ENCODE peak calls at places on chromosomes 4 and X, in nine cellular contexts. Y is esophagus muscularis mucosa, K is upper lobe of left lung, G is brain microvascular endothelial cell, M is fibroblast of pulmonary artery, V is Calu3, P is PC-3, E is transverse colon, C is tibial nerve. F is an unnamed sample.
A peak's percentile ranks its signal among the peaks of the same experiment; 100 is the strongest.

GRCh38 chr4:183987987-183988392 is 82.9 kb downstream of the STOX2 start:
- DNase-seq in Y (no peak), K (peak; percentile 88), G (peak; percentile 95), M (peak; percentile 94), V (peak; percentile 63), P (peak; percentile 84), E (peak; percentile 61), C (peak; percentile 58), F (no peak)

GRCh38 chrX:153726286-153727107 is 1.8 kb downstream of the ABCD1 start:
- DNase-seq in Y (peak; percentile 92), K (peak; percentile 81), G (no peak), M (peak; percentile 34), V (peak; percentile 36), P (peak; percentile 31), E (peak; percentile 71), C (peak; percentile 43), F (peak; percentile 42)

GRCh38 chr4:2793578-2793919 is 664 bp downstream of the SH3BP2 start:
- DNase-seq in Y (no peak), K (peak; percentile 56), G (no peak), M (peak; percentile 50), V (no peak), P (peak; percentile 58), E (peak; percentile 54), C (no peak), F (peak; percentile 20)

GRCh38 chr4:186240452-186240847 is 13.1 kb downstream of the KLKB1 start:
- DNase-seq in Y (no peak), K (no peak), G (no peak), M (no peak), V (no peak), P (no peak), E (no peak), C (no peak), F (no peak)

GRCh38 chr4:54525602-54526001 is 132.2 kb upstream of the KIT start:
- DNase-seq in Y (peak; percentile 42), K (no peak), G (peak; percentile 97), M (peak; percentile 96), V (peak; percentile 3), P (peak; percentile 91), E (no peak), C (no peak), F (no peak)

GRCh38 chr4:112952301-112952700 is 97.2 kb upstream of the ANK2 start:
- DNase-seq in Y (no peak), K (no peak), G (no peak), M (no peak), V (no peak), P (no peak), E (no peak), C (no peak), F (no peak)

GRCh38 chr4:124694306-124694705 is 18.2 kb downstream of the ANKRD50 start:
- DNase-seq in Y (no peak), K (no peak), G (no peak), M (no peak), V (no peak), P (no peak), E (no peak), C (no peak), F (no peak)

GRCh38 chr4:173057442-173057841 is 111.2 kb upstream of the GALNT7 start:
- DNase-seq in Y (no peak), K (no peak), G (no peak), M (no peak), V (no peak), P (peak; percentile 37), E (no peak), C (no peak), F (no peak)

GRCh38 chr4:138609943-138610350 is 367.8 kb upstream of the SLC7A11 start:
- DNase-seq in Y (no peak), K (no peak), G (peak; percentile 84), M (peak; percentile 73), V (peak; percentile 0), P (peak; percentile 39), E (no peak), C (no peak), F (no peak)

GRCh38 chr4:24557036-24558022 is 27.0 kb downstream of the DHX15 start:
- DNase-seq in Y (no peak), K (no peak), G (peak; percentile 41), M (no peak), V (no peak), P (peak; percentile 35), E (no peak), C (no peak), F (no peak)
- TF ChIP-seq CTCF in Y (no peak), K (no peak), G (no peak), M (no peak), V (no peak), P (no peak), E (no peak), C (no peak), F (no peak)

GRCh38 chrX:9517062-9517461 is 52.2 kb downstream of the TBL1X start:
- DNase-seq in Y (no peak), K (no peak), G (no peak), M (no peak), V (no peak), P (no peak), E (no peak), C (no peak), F (no peak)

GRCh38 chrX:9518896-9519295 is 54.0 kb downstream of the TBL1X start:
- DNase-seq in Y (no peak), K (no peak), G (no peak), M (no peak), V (no peak), P (no peak), E (no peak), C (no peak), F (no peak)

GRCh38 chrX:9515464-9515863 is 50.6 kb downstream of the TBL1X start:
- DNase-seq in Y (no peak), K (no peak), G (no peak), M (peak; percentile 31), V (no peak), P (no peak), E (no peak), C (no peak), F (no peak)

GRCh38 chrX:9515973-9516538 is 51.2 kb downstream of the TBL1X start:
- DNase-seq in Y (no peak), K (no peak), G (no peak), M (peak; percentile 36), V (no peak), P (no peak), E (no peak), C (no peak), F (no peak)

DNA sequence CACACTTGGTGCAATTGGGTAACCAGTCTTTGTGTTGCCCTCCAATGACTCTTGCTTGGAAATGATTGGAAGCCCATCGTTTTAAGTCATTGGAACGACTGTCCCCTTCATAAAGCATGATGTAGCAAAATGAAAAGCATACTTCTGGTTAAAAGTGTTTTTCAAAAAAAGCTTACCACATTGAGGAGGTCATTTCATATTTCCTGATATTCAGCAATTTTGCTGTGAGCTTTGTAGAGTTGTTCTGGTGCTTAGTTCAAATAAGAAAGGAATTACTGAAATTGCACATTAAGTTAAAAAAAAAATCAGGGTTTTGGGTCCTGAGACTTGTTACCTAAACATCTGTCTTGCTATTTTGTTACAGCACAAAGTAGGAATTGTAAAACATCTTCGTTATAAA is 51.8 kb downstream of the TBL1X start:
- DNase-seq in Y (no peak), K (no peak), G (no peak), M (no peak), V (no peak), P (no peak), E (no peak), C (no peak), F (no peak)
- TF ChIP-seq CTCF in Y (no peak), K (no peak), G (no peak), M (no peak), V (no peak), P (no peak), E (no peak), C (no peak), F (no peak)

GRCh38 chrX:134377537-134377936 is 82.4 kb upstream of the HPRT1 start:
- DNase-seq in Y (no peak), K (no peak), G (peak; percentile 58), M (peak; percentile 67), V (peak; percentile 21), P (peak; percentile 60), E (no peak), C (no peak), F (no peak)
- TF ChIP-seq CTCF in Y (no peak), K (no peak), G (peak; percentile 54), M (peak; percentile 44), V (no peak), P (peak; percentile 67), E (no peak), C (no peak), F (peak; percentile 21)

GRCh38 chrX:427812-428725 is 41.4 kb upstream of the PPP2R3B start:
- DNase-seq in Y (no peak), K (no peak), G (peak; percentile 20), M (peak; percentile 17), V (no peak), P (peak; percentile 24), E (no peak), C (no peak), F (no peak)
- TF ChIP-seq CTCF in Y (no peak), K (no peak), G (peak; percentile 63), M (no peak), V (no peak), P (peak; percentile 36), E (no peak), C (peak; percentile 27), F (no peak)

DNA sequence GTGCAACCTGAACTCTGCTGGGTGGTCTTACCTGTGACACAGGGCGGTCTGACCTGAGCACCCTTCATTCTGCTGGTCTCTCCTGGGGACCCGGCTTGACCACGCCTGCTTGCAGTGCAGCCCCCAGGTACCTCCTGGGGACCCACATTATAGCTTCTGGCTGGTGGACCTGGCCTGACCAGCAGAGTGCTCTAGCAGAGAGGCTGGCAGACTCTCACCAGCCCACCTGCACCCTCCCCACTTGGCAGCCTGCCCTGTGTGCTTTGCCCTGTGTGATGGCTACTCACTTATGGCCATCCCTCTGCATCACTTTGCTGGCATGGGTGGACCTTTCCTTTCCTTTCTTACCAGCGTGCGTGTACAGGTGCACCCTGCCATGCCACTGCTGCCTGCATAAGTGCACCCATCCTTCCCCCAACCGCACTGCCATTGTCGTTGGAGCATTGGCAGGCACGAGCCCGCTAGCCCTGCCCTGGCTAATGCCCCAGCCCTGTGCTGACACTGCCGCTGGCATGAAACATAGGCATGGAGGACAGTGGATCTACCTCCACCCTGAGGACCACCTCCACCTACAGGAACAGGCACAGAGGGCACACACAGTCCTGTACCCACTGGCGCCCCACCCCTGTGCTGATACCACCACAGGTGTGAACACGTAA is 21.5 kb upstream of the H2AZ1 start:
- DNase-seq in Y (no peak), K (no peak), G (no peak), M (no peak), V (no peak), P (no peak), E (no peak), C (no peak), F (no peak)
- TF ChIP-seq CTCF in Y (no peak), K (no peak), G (no peak), M (no peak), V (no peak), P (no peak), E (no peak), C (no peak), F (no peak)

DNA sequence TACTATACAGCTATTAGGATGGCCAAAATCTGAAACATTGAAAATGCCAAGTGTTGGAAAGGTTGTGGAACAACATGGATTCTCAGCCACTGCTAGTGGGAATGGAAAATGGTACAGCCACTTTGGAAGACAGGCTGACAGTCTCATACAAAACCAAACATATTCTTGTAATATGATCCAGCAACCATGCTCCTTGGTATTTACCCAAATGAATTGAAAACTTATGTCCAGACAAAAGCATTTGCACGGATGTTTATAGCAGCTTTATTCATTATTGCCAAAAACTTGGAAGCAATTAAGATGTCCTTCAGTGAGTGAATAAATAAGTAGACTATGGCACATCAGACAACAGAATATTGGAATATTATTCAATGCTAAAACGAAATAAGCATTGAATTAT is 105.8 kb upstream of the DCLK2 start:
- DNase-seq in Y (no peak), K (no peak), G (no peak), M (no peak), V (no peak), P (no peak), E (no peak), C (no peak), F (no peak)
- TF ChIP-seq CTCF in Y (no peak), K (no peak), G (no peak), M (no peak), V (no peak), P (no peak), E (no peak), C (no peak), F (no peak)

F was measured in natural killer cell.